ENCODE peak calls at places on chromosomes 12 and 14, in seven cellular contexts. One of them, this sample, is unnamed.

GRCh38 chr12:29317556-29318363 is 63.2 kb downstream of the ERGIC2 start:
- DNase-seq in endothelial cell of umbilical vein: peak; percentile 72
- DNase-seq in HepG2: peak; percentile 62
- DNase-seq in H1: peak; percentile 7
- DNase-seq in GM12878: peak; percentile 52
- DNase-seq in HCT116: peak; percentile 54
- DNase-seq in SK-N-SH: peak; percentile 67
- DNase-seq in this sample: peak; percentile 30

GRCh38 chr12:93786669-93787397 is 109.7 kb downstream of the CRADD start:
- DNase-seq in endothelial cell of umbilical vein: peak; percentile 27
- DNase-seq in HepG2: no peak
- DNase-seq in H1: no peak
- DNase-seq in GM12878: no peak
- DNase-seq in HCT116: no peak
- DNase-seq in SK-N-SH: no peak
- DNase-seq in this sample: no peak

GRCh38 chr12:112261559-112261958 is 120.7 kb downstream of the HECTD4 start:
- DNase-seq in endothelial cell of umbilical vein: no peak
- DNase-seq in HepG2: peak; percentile 13
- DNase-seq in H1: no peak
- DNase-seq in GM12878: no peak
- DNase-seq in HCT116: peak; percentile 6
- DNase-seq in SK-N-SH: peak; percentile 27
- DNase-seq in this sample: no peak

GRCh38 chr14:65487783-65488578 is 75.5 kb downstream of the FUT8 start:
- DNase-seq in endothelial cell of umbilical vein: no peak
- DNase-seq in HepG2: no peak
- DNase-seq in H1: no peak
- DNase-seq in GM12878: no peak
- DNase-seq in HCT116: no peak
- DNase-seq in SK-N-SH: no peak
- DNase-seq in this sample: no peak

GRCh38 chr14:31930493-31931225 is 146.4 kb upstream of the ARHGAP5 start:
- DNase-seq in endothelial cell of umbilical vein: no peak
- DNase-seq in HepG2: peak; percentile 43
- DNase-seq in H1: no peak
- DNase-seq in GM12878: no peak
- DNase-seq in HCT116: no peak
- DNase-seq in SK-N-SH: no peak
- DNase-seq in this sample: no peak

GRCh38 chr14:71113376-71113775 is 206.1 kb downstream of the PCNX1 start:
- DNase-seq in endothelial cell of umbilical vein: no peak
- DNase-seq in HepG2: no peak
- DNase-seq in H1: no peak
- DNase-seq in GM12878: no peak
- DNase-seq in HCT116: no peak
- DNase-seq in SK-N-SH: no peak
- DNase-seq in this sample: no peak

GRCh38 chr12:62654558-62655241 is 188.1 kb downstream of the MON2 start:
- DNase-seq in endothelial cell of umbilical vein: no peak
- DNase-seq in HepG2: no peak
- DNase-seq in H1: no peak
- DNase-seq in GM12878: no peak
- DNase-seq in HCT116: no peak
- DNase-seq in SK-N-SH: no peak
- DNase-seq in this sample: no peak

GRCh38 chr12:61414470-61414869 is 845.7 kb upstream of the USP15 start:
- DNase-seq in endothelial cell of umbilical vein: no peak
- DNase-seq in HepG2: no peak
- DNase-seq in H1: no peak
- DNase-seq in GM12878: no peak
- DNase-seq in HCT116: no peak
- DNase-seq in SK-N-SH: no peak
- DNase-seq in this sample: no peak

GRCh38 chr12:104501641-104502040 is 44.9 kb downstream of the CHST11 start:
- DNase-seq in endothelial cell of umbilical vein: no peak
- DNase-seq in HepG2: no peak
- DNase-seq in H1: no peak
- DNase-seq in GM12878: no peak
- DNase-seq in HCT116: no peak
- DNase-seq in SK-N-SH: no peak
- DNase-seq in this sample: no peak

GRCh38 chr14:88233915-88234314 is 89.2 kb downstream of the KCNK10 start:
- DNase-seq in endothelial cell of umbilical vein: peak; percentile 9
- DNase-seq in HepG2: peak; percentile 40
- DNase-seq in H1: peak; percentile 3
- DNase-seq in GM12878: no peak
- DNase-seq in HCT116: peak; percentile 24
- DNase-seq in SK-N-SH: peak; percentile 25
- DNase-seq in this sample: no peak

GRCh38 chr12:130198663-130199060 is 36.4 kb downstream of the FZD10 start:
- DNase-seq in endothelial cell of umbilical vein: no peak
- DNase-seq in HepG2: no peak
- DNase-seq in H1: no peak
- DNase-seq in GM12878: no peak
- DNase-seq in HCT116: no peak
- DNase-seq in SK-N-SH: no peak
- DNase-seq in this sample: no peak

GRCh38 chr12:57092529-57092862 is 3.6 kb downstream of the NAB2 start:
- DNase-seq in endothelial cell of umbilical vein: no peak
- DNase-seq in HepG2: no peak
- DNase-seq in H1: no peak
- DNase-seq in GM12878: no peak
- DNase-seq in HCT116: no peak
- DNase-seq in SK-N-SH: peak; percentile 3
- DNase-seq in this sample: no peak

GRCh38 chr12:95986635-95987535 is 9.3 kb downstream of the HAL start:
- DNase-seq in endothelial cell of umbilical vein: no peak
- DNase-seq in HepG2: no peak
- DNase-seq in H1: no peak
- DNase-seq in GM12878: no peak
- DNase-seq in HCT116: no peak
- DNase-seq in SK-N-SH: no peak
- DNase-seq in this sample: no peak

GRCh38 chr14:65156568-65157366 is 54.5 kb upstream of the MAX start:
- DNase-seq in endothelial cell of umbilical vein: no peak
- DNase-seq in HepG2: no peak
- DNase-seq in H1: no peak
- DNase-seq in GM12878: peak; percentile 45
- DNase-seq in HCT116: no peak
- DNase-seq in SK-N-SH: no peak
- DNase-seq in this sample: no peak

GRCh38 chr12:57738661-57739237 is at the start of gene AGAP2:
- DNase-seq in endothelial cell of umbilical vein: no peak
- DNase-seq in HepG2: no peak
- DNase-seq in H1: no peak
- DNase-seq in GM12878: no peak
- DNase-seq in HCT116: no peak
- DNase-seq in SK-N-SH: peak; percentile 91
- DNase-seq in this sample: no peak

GRCh38 chr12:47757840-47758583 is 668 bp downstream of the RAPGEF3 start:
- DNase-seq in endothelial cell of umbilical vein: peak; percentile 65
- DNase-seq in HepG2: no peak
- DNase-seq in H1: no peak
- DNase-seq in GM12878: no peak
- DNase-seq in HCT116: no peak
- DNase-seq in SK-N-SH: no peak
- DNase-seq in this sample: no peak
- H3K9ac ChIP-seq in endothelial cell of umbilical vein: peak overlapping the region; percentile 85
- H3K9ac ChIP-seq in HepG2: no peak overlapping the region
- H3K9ac ChIP-seq in H1: no peak overlapping the region
- H3K9ac ChIP-seq in GM12878: no peak overlapping the region
- H3K9ac ChIP-seq in HCT116: no peak overlapping the region
- H3K9ac ChIP-seq in SK-N-SH: no peak overlapping the region
- H3K9ac ChIP-seq in this sample: no peak overlapping the region

DNA sequence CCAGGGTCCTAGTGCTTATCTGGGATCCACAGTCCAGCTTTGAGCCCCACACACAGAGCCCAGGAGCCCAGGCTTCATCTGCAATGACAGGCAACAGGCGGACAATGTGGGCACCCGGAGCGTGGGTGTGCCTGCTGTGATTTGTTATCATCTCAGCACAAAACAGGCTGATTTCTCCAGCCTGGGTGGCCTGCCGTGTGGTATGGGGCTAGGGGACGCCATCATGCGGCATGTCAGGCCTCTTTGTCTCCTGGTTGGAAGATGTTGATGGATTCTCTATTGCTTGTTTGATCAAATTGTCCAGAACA is 147.1 kb downstream of the KIF26A start:
- DNase-seq in endothelial cell of umbilical vein: no peak
- DNase-seq in HepG2: no peak
- DNase-seq in H1: no peak
- DNase-seq in GM12878: no peak
- DNase-seq in HCT116: no peak
- DNase-seq in SK-N-SH: peak; percentile 66
- DNase-seq in this sample: no peak
- H3K9me3 ChIP-seq in endothelial cell of umbilical vein: no peaks in the 10 kb centered on the region
- H3K9me3 ChIP-seq in HepG2: no peaks in the 10 kb centered on the region
- H3K9me3 ChIP-seq in H1: no peaks in the 10 kb centered on the region
- H3K9me3 ChIP-seq in GM12878: no peaks in the 10 kb centered on the region
- H3K9me3 ChIP-seq in HCT116: no peaks in the 10 kb centered on the region
- H3K9me3 ChIP-seq in SK-N-SH: no peaks in the 10 kb centered on the region
- H3K9me3 ChIP-seq in this sample: no peaks in the 10 kb centered on the region

GRCh38 chr12:117127933-117128823 is 29.0 kb upstream of the TESC start:
- DNase-seq in endothelial cell of umbilical vein: no peak
- DNase-seq in HepG2: no peak
- DNase-seq in H1: no peak
- DNase-seq in GM12878: no peak
- DNase-seq in HCT116: no peak
- DNase-seq in SK-N-SH: no peak
- DNase-seq in this sample: no peak
- TF ChIP-seq POLR2AphosphoS5 in endothelial cell of umbilical vein: no peak
- TF ChIP-seq POLR2AphosphoS5 in HepG2: no peak
- TF ChIP-seq POLR2AphosphoS5 in H1: no peak
- TF ChIP-seq POLR2AphosphoS5 in GM12878: no peak
- TF ChIP-seq POLR2AphosphoS5 in HCT116: no peak
- TF ChIP-seq POLR2AphosphoS5 in SK-N-SH: no peak
- TF ChIP-seq POLR2AphosphoS5 in this sample: no peak

GRCh38 chr12:71685312-71685906 is 473 bp upstream of the TMEM19 start:
- DNase-seq in endothelial cell of umbilical vein: no peak
- DNase-seq in HepG2: no peak
- DNase-seq in H1: no peak
- DNase-seq in GM12878: no peak
- DNase-seq in HCT116: no peak
- DNase-seq in SK-N-SH: no peak
- DNase-seq in this sample: no peak

GRCh38 chr12:71685961-71686657 is at the start of gene TMEM19:
- DNase-seq in endothelial cell of umbilical vein: peak; percentile 93
- DNase-seq in HepG2: peak; percentile 79
- DNase-seq in H1: peak; percentile 49
- DNase-seq in GM12878: peak; percentile 65
- DNase-seq in HCT116: peak; percentile 81
- DNase-seq in SK-N-SH: peak; percentile 91
- DNase-seq in this sample: no peak

GRCh38 chr12:71684081-71684480 is 1.8 kb upstream of the TMEM19 start:
- DNase-seq in endothelial cell of umbilical vein: no peak
- DNase-seq in HepG2: no peak
- DNase-seq in H1: no peak
- DNase-seq in GM12878: no peak
- DNase-seq in HCT116: no peak
- DNase-seq in SK-N-SH: no peak
- DNase-seq in this sample: no peak

GRCh38 chr12:71688961-71689570 is 3.2 kb downstream of the TMEM19 start:
- DNase-seq in endothelial cell of umbilical vein: no peak
- DNase-seq in HepG2: no peak
- DNase-seq in H1: no peak
- DNase-seq in GM12878: no peak
- DNase-seq in HCT116: no peak
- DNase-seq in SK-N-SH: no peak
- DNase-seq in this sample: no peak

GRCh38 chr12:71686658-71687025 is 760 bp downstream of the TMEM19 start:
- DNase-seq in endothelial cell of umbilical vein: no peak
- DNase-seq in HepG2: no peak
- DNase-seq in H1: no peak
- DNase-seq in GM12878: no peak
- DNase-seq in HCT116: no peak
- DNase-seq in SK-N-SH: no peak
- DNase-seq in this sample: no peak
- H3K9ac ChIP-seq in endothelial cell of umbilical vein: peak overlapping the region; percentile 39
- H3K9ac ChIP-seq in HepG2: peak overlapping the region; percentile 80
- H3K9ac ChIP-seq in H1: peak overlapping the region; percentile 79
- H3K9ac ChIP-seq in GM12878: peak overlapping the region; percentile 60
- H3K9ac ChIP-seq in HCT116: peak overlapping the region; percentile 69
- H3K9ac ChIP-seq in SK-N-SH: peak overlapping the region; percentile 76
- H3K9ac ChIP-seq in this sample: peak overlapping the region; percentile 89

This sample was measured in SK-N-MC.